ENCODE peak calls at places on chromosomes 4 and X, in four cellular contexts. I, P, Z and F are unnamed samples.

GRCh38 chr4:108058685-108059440 is 69.2 kb downstream of the HADH start:
- DNase-seq in I (peak; percentile 59), P (no peak), Z (no peak), F (no peak)

GRCh38 chr4:173273956-173274355 is 60.2 kb downstream of the HMGB2 start:
- DNase-seq in I (no peak), P (no peak), Z (no peak), F (no peak)

GRCh38 chr4:74023709-74024108 is 14.8 kb downstream of the CXCL3 start:
- DNase-seq in I (no peak), P (no peak), Z (no peak), F (no peak)

GRCh38 chr4:41532880-41533279 is 5.1 kb upstream of the LIMCH1 start:
- DNase-seq in I (no peak), P (no peak), Z (no peak), F (no peak)

GRCh38 chrX:57453901-57454300 is 137.9 kb upstream of the ZXDB start:
- DNase-seq in I (no peak), P (no peak), Z (no peak), F (no peak)

GRCh38 chr4:112327950-112328349 is 30.8 kb downstream of the ALPK1 start:
- DNase-seq in I (peak; percentile 21), P (no peak), Z (peak; percentile 58), F (no peak)

GRCh38 chr4:18155062-18156041 is 133.8 kb upstream of the LCORL start:
- DNase-seq in I (no peak), P (no peak), Z (no peak), F (no peak)

GRCh38 chrX:134171661-134172587 is 65.1 kb upstream of the CCDC160 start:
- DNase-seq in I (no peak), P (no peak), Z (no peak), F (peak; percentile 24)

GRCh38 chr4:184762100-184762499 is 28.2 kb upstream of the CENPU start:
- DNase-seq in I (no peak), P (no peak), Z (no peak), F (no peak)

GRCh38 chr4:107094332-107094731 is 58.2 kb upstream of the DKK2 start:
- DNase-seq in I (peak; percentile 17), P (no peak), Z (no peak), F (no peak)

GRCh38 chrX:78331708-78332107 is 4.3 kb upstream of the CYSLTR1 start:
- DNase-seq in I (no peak), P (no peak), Z (no peak), F (no peak)

DNA sequence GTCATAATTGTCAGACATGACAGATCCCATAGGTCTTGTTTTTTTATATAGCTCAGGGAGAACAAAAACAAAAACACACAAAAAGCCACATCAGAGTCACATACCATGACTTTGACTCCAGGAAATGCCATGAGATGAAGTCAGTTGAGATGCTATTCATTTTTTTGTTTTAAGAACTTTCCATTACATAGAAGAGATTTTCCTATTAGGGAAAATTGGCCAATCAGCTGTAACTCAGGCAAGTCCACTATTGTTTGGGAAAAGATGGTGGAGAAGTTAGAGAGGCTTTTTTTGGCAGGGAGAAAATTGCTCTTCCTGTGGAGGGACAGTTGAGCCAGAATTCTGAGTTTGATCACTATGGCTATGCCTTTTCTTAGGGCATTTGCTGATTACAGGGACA is 72.6 kb downstream of the SMARCA5 start:
- DNase-seq in I (peak; percentile 12), P (no peak), Z (no peak), F (no peak)
- H3K27ac ChIP-seq in I (peak overlapping the region; percentile 55), P (peak overlapping the region; percentile 50), Z (no peak overlapping the region), F (peak overlapping the region; percentile 37)

DNA sequence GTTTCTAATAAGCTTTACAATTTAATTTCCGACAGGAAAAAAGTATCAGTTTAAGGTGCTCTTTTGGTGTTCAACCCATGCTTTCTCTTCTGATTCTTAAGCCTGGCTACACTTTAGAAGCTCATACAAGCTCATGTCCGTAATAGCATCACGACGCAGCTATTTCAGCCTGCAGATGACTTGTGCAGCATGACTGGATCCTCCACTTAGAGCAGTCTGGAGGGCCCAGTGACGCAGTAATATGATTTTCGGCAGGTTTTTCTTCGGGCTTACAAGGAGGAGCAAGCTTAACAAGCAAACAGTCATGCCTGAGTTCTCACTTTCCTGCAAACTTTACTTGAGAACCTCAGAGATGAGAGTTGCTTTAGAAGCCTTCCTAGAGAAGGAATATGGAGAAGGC is 85.3 kb upstream of the MAML3 start:
- DNase-seq in I (no peak), P (no peak), Z (no peak), F (no peak)
- H3K4me1 ChIP-seq in I (peaks cover 39% of the 10 kb centered on the region), P (peaks cover 30% of the 10 kb centered on the region), Z (peaks cover 30% of the 10 kb centered on the region), F (peaks cover 42% of the 10 kb centered on the region)

DNA sequence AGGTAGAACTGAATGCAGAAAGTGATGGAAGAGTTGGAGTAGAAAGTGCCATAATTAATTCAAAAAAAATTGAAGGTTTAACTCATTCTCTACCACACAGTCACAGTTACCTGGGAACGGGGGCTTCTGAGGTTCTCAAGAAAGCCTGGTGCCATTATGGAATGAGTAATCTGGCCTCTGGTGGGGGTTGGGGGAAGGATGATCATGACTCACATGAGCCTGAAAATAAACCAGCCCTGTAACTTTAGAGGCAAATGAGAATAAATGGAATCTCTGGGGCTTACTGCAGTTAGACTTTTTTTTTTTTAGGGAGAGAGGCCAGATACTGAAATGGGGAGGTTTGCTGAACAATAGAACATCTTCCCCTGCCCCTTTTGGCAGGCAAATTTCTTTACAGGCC is 55.3 kb downstream of the SOD3 start:
- DNase-seq in I (peak; percentile 91), P (peak; percentile 81), Z (no peak), F (no peak)
- H3K27ac ChIP-seq in I (peak overlapping the region; percentile 72), P (peak overlapping the region; percentile 53), Z (no peak overlapping the region), F (no peak overlapping the region)

GRCh38 chr4:150211821-150212445 is 133.7 kb downstream of the DCLK2 start:
- DNase-seq in I (no peak), P (no peak), Z (no peak), F (no peak)
- H3K4me1 ChIP-seq in I (no peaks in the 10 kb centered on the region), P (no peaks in the 10 kb centered on the region), Z (peaks cover 6% of the 10 kb centered on the region), F (peaks cover 58% of the 10 kb centered on the region)

DNA sequence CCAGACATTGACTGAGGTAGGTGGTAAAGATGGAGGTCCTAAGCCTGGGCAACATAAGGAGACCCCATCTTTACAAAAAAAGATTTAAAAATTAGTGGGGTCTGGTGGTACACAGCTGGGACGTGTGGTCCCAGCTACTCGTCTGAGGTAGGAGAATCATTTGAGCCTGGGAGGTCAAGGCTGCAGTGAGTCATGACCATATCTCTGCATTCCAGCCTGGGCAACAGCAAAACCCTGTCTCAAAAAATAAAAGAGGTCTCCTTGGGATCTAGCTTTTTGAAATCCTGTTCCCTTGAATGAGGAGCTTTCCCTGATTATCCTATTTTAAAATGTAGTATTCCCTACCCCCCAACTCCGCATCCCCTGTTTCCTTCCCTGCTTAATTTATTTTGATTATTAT is 78.7 kb upstream of the OGT start:
- DNase-seq in I (peak; percentile 22), P (no peak), Z (no peak), F (no peak)
- H3K27ac ChIP-seq in I (no peak overlapping the region), P (no peak overlapping the region), Z (no peak overlapping the region), F (no peak overlapping the region)

GRCh38 chrX:12986886-12987285 is 12.0 kb downstream of the TMSB4X start:
- DNase-seq in I (peak; percentile 55), P (no peak), Z (no peak), F (no peak)

GRCh38 chrX:12989456-12989855 is 14.5 kb downstream of the TMSB4X start:
- DNase-seq in I (no peak), P (no peak), Z (no peak), F (no peak)

GRCh38 chrX:12988797-12989196 is 13.9 kb downstream of the TMSB4X start:
- DNase-seq in I (peak; percentile 68), P (no peak), Z (no peak), F (no peak)

GRCh38 chrX:12987340-12987739 is 12.4 kb downstream of the TMSB4X start:
- DNase-seq in I (no peak), P (no peak), Z (no peak), F (no peak)

DNA sequence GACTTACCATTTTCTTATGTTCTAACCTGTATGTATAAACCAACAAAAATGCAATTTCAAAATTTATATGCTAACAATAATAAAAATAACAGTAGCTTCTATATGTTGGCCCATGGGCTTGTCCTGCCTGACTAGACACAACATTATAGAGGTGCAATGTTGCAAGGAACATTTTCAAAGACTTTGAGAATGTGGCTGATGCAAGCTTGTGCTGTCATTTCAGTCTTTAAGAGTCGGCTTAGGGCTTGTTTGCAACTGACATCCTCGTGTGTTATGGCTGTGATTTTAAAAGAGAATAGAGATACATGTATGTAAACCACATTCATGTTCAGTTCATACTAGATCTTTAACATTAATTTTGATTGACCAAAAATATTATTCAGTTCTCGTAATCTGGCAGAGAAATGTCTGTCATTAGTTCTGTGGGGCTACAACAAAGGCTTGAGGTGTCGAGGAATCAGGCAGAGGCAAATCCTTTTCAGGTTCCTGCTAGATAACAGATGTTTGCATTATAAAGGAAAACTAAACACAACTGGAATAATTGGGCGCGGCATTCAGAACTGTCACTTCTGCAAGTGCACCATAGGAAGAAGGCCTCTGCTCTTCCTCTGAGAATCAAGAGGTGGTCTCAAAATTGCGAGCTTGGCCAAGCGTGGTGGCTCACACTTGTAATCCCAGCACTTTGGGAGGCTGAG is 13.1 kb downstream of the TMSB4X start:
- DNase-seq in I (no peak), P (no peak), Z (no peak), F (no peak)
- H3K4me1 ChIP-seq in I (peaks cover 19% of the 10 kb centered on the region), P (no peaks in the 10 kb centered on the region), Z (no peaks in the 10 kb centered on the region), F (peaks cover 17% of the 10 kb centered on the region)

GRCh38 chr4:186770446-186771175 is 47.0 kb upstream of the FAT1 start:
- DNase-seq in I (peak; percentile 83), P (no peak), Z (no peak), F (no peak)
- H3K27ac ChIP-seq in I (peak overlapping the region; percentile 39), P (no peak overlapping the region), Z (no peak overlapping the region), F (no peak overlapping the region)